ENCODE peak calls at places on chromosome 21, in four cellular contexts. R is NCI-H345; V is activated CD4-positive, CD25-positive, alpha-beta regulatory T cell; E is NCI-H146. B is an unnamed sample.

GRCh38 chr21:45080232-45080631 is 5.9 kb downstream of the ADARB1 start:
- DNase-seq in R (no peak), V (no peak), E (no peak), B (no peak)

GRCh38 chr21:44996983-44997936 is 57.4 kb downstream of the SLX9 start:
- DNase-seq in E (no peak), R (no peak), V (no peak), B (no peak)

GRCh38 chr21:42238185-42238934 is 19.4 kb downstream of the ABCG1 start:
- DNase-seq in R (no peak), V (no peak), E (no peak), B (no peak)

GRCh38 chr21:29232601-29233541 is 65.9 kb upstream of the BACH1 start:
- DNase-seq in V (no peak), R (no peak), E (no peak), B (no peak)

GRCh38 chr21:42990251-42990650 is 15.9 kb downstream of the PKNOX1 start:
- DNase-seq in V (no peak), R (no peak), E (no peak), B (no peak)

GRCh38 chr21:15064576-15065380 is at the start of gene NRIP1:
- DNase-seq in E (peak; percentile 79), V (peak; percentile 65), R (peak; percentile 9), B (peak; percentile 40)

GRCh38 chr21:36425286-36425685 is 40.1 kb downstream of the CHAF1B start:
- DNase-seq in E (no peak), V (no peak), R (no peak), B (no peak)

GRCh38 chr21:45022348-45022675 is 52.1 kb upstream of the ADARB1 start:
- DNase-seq in V (no peak), E (no peak), R (no peak), B (no peak)

GRCh38 chr21:26939532-26940181 is 27.2 kb downstream of the ADAMTS5 start:
- DNase-seq in E (no peak), R (no peak), V (no peak), B (no peak)

GRCh38 chr21:37780991-37781983 is 135.0 kb downstream of the KCNJ6 start:
- DNase-seq in V (no peak), R (no peak), E (no peak), B (no peak)

GRCh38 chr21:25489673-25490072 is 117.6 kb downstream of the MRPL39 start:
- DNase-seq in V (no peak), R (no peak), E (no peak), B (no peak)

GRCh38 chr21:42864812-42865211 is 14.5 kb downstream of the WDR4 start:
- DNase-seq in V (no peak), R (no peak), E (no peak), B (no peak)

GRCh38 chr21:37074195-37074510 is 1.1 kb downstream of the TTC3 start:
- DNase-seq in R (peak; percentile 56), E (peak; percentile 32), V (no peak), B (no peak)

GRCh38 chr21:43767980-43768867 is 7.9 kb downstream of the CSTB start:
- DNase-seq in V (no peak), E (no peak), R (no peak), B (no peak)

GRCh38 chr21:28419811-28420210 is 572.9 kb downstream of the LTN1 start:
- DNase-seq in V (no peak), E (peak; percentile 37), R (no peak), B (no peak)

GRCh38 chr21:25179116-25179515 is 428.2 kb downstream of the MRPL39 start:
- DNase-seq in V (no peak), R (no peak), E (no peak), B (no peak)

GRCh38 chr21:45010096-45010495 is 64.3 kb upstream of the ADARB1 start:
- DNase-seq in E (no peak), R (no peak), V (no peak), B (no peak)

GRCh38 chr21:14862794-14863720 is 201.7 kb downstream of the NRIP1 start:
- DNase-seq in R (no peak), E (no peak), V (no peak), B (no peak)

GRCh38 chr21:28069446-28069845 is 923.2 kb downstream of the LTN1 start:
- DNase-seq in V (no peak), R (no peak), E (no peak), B (no peak)

GRCh38 chr21:45027241-45028196 is 46.9 kb upstream of the ADARB1 start:
- DNase-seq in V (no peak), E (no peak), R (no peak), B (no peak)

GRCh38 chr21:34651642-34652041 is 17.2 kb upstream of the CLIC6 start:
- DNase-seq in E (no peak), V (no peak), R (no peak), B (no peak)

GRCh38 chr21:33025471-33026298 is at the start of gene OLIG2:
- DNase-seq in E (no peak), V (no peak), R (peak; percentile 71), B (peak; percentile 43)

GRCh38 chr21:35019631-35020032 is 29.5 kb downstream of the RUNX1 start:
- DNase-seq in V (no peak), E (no peak), R (no peak), B (no peak)

GRCh38 chr21:22225299-22225698 is 1227.1 kb downstream of the NCAM2 start:
- DNase-seq in R (no peak), V (no peak), E (no peak), B (no peak)

GRCh38 chr21:28018741-28019669 is 973.7 kb downstream of the LTN1 start:
- DNase-seq in E (no peak), R (peak; percentile 2), V (no peak), B (no peak)

GRCh38 chr21:32648165-32648564 is 36.0 kb upstream of the CFAP298 start:
- DNase-seq in R (no peak), E (no peak), V (no peak), B (no peak)

GRCh38 chr21:44874497-44875331 is 1.2 kb upstream of the PTTG1IP start:
- DNase-seq in E (peak; percentile 10), V (no peak), R (peak; percentile 62), B (no peak)

GRCh38 chr21:33685613-33686197 is 43.4 kb downstream of the ITSN1 start:
- DNase-seq in E (no peak), R (no peak), V (no peak), B (no peak)

GRCh38 chr21:38831526-38832467 is 26.1 kb downstream of the ETS2 start:
- DNase-seq in E (no peak), V (no peak), R (no peak), B (no peak)

GRCh38 chr21:26570203-26570602 is 2.9 kb downstream of the CYYR1 start:
- DNase-seq in V (no peak), E (no peak), R (no peak), B (no peak)

GRCh38 chr21:26116456-26117011 is 54.0 kb downstream of the APP start:
- DNase-seq in E (no peak), R (no peak), V (no peak), B (no peak)

GRCh38 chr21:37041706-37042271 is 31.1 kb downstream of the PIGP start:
- DNase-seq in V (no peak), E (peak; percentile 62), R (peak; percentile 87), B (no peak)

GRCh38 chr21:44462090-44462833 is 7.0 kb downstream of the LRRC3 start:
- DNase-seq in R (no peak), E (no peak), V (no peak), B (no peak)

GRCh38 chr21:35106246-35106835 is 57.2 kb upstream of the RUNX1 start:
- DNase-seq in R (no peak), V (no peak), E (no peak), B (no peak)

GRCh38 chr21:36350282-36350910 is 30.4 kb downstream of the MORC3 start:
- DNase-seq in R (no peak), E (no peak), V (no peak), B (no peak)

GRCh38 chr21:45634511-45635183 is 8.9 kb upstream of the PCBP3 start:
- DNase-seq in V (no peak), E (no peak), R (no peak), B (no peak)

GRCh38 chr21:43267391-43268085 is 98.7 kb downstream of the CRYAA start:
- DNase-seq in E (no peak), R (no peak), V (no peak), B (no peak)

GRCh38 chr21:43864313-43864805 is 664 bp upstream of the AGPAT3 start:
- DNase-seq in E (peak; percentile 58), R (peak; percentile 66), V (no peak), B (peak; percentile 22)

GRCh38 chr21:17798796-17799195 is 20.4 kb downstream of the C21orf91 start:
- DNase-seq in E (no peak), R (no peak), V (no peak), B (no peak)

B was measured in NCI-H1930.